ENCODE peak calls at places on chromosomes 7 and 10, in four cellular contexts. H is astrocyte of the spinal cord, U is GOT3, M is pancreas. R is an unnamed sample.

GRCh38 chr7:117083648-117084047 is 130.3 kb downstream of the ST7 start:
- DNase-seq in U (no peak), H (no peak), M (no peak), R (no peak)

GRCh38 chr7:84191842-84192241 is 2.7 kb downstream of the SEMA3A start:
- DNase-seq in M (no peak), U (no peak), H (peak), R (peak)

GRCh38 chr10:86340176-86340990 is 26.2 kb downstream of the GRID1 start:
- DNase-seq in H (no peak), U (no peak), M (peak), R (no peak)

GRCh38 chr7:148983220-148984146 is 44.8 kb downstream of the PDIA4 start:
- DNase-seq in M (peak), U (peak), H (peak), R (peak)

GRCh38 chr7:2104107-2104710 is 128.5 kb downstream of the MAD1L1 start:
- DNase-seq in U (peak), M (no peak), H (peak), R (peak)

GRCh38 chr10:34407227-34407626 is 407.9 kb downstream of the PARD3 start:
- DNase-seq in M (no peak), H (peak), U (no peak), R (peak)

GRCh38 chr10:7872041-7872442 is 53.7 kb downstream of the TAF3 start:
- DNase-seq in M (no peak), H (peak), U (no peak), R (peak)

GRCh38 chr7:137989127-137989526 is 12.8 kb downstream of the CREB3L2 start:
- DNase-seq in H (no peak), M (no peak), U (no peak), R (no peak)

GRCh38 chr10:58666024-58666423 is 153.4 kb downstream of the BICC1 start:
- DNase-seq in U (no peak), H (peak), M (no peak), R (no peak)

GRCh38 chr10:74071151-74071550 is 73.2 kb downstream of the VCL start:
- DNase-seq in M (no peak), U (no peak), H (peak), R (peak)

GRCh38 chr10:24958701-24959392 is 6.4 kb upstream of the PRTFDC1 start:
- DNase-seq in M (no peak), H (peak), U (no peak), R (peak)

GRCh38 chr10:78540355-78541076 is 506.9 kb downstream of the RPS24 start:
- DNase-seq in U (no peak), H (peak), M (no peak), R (no peak)

GRCh38 chr10:6583447-6583846 is 3.4 kb upstream of the PRKCQ start:
- DNase-seq in U (no peak), H (no peak), M (no peak), R (no peak)

GRCh38 chr7:6012355-6013104 is 3.5 kb downstream of the AIMP2 start:
- DNase-seq in U (no peak), H (no peak), M (no peak), R (peak)

GRCh38 chr7:105806592-105807266 is 69.7 kb downstream of the ATXN7L1 start:
- DNase-seq in U (no peak), H (peak), M (no peak), R (peak)

GRCh38 chr10:78028438-78029293 is 649 bp downstream of the POLR3A start:
- DNase-seq in H (peak), M (no peak), U (no peak), R (peak)

GRCh38 chr10:123027861-123028260 is 19.1 kb downstream of the ACADSB start:
- DNase-seq in M (no peak), U (no peak), H (peak), R (no peak)

GRCh38 chr7:6536899-6537298 is 14.4 kb downstream of the GRID2IP start:
- DNase-seq in U (no peak), H (no peak), M (no peak), R (no peak)

GRCh38 chr7:71752171-71752935 is 620.4 kb downstream of the GALNT17 start:
- DNase-seq in H (no peak), U (no peak), M (peak), R (no peak)

GRCh38 chr10:104328916-104329710 is 9.2 kb downstream of the ITPRIP start:
- DNase-seq in H (peak), U (peak), M (no peak), R (peak)

GRCh38 chr10:105634283-105634682 is 993.2 kb downstream of the SORCS3 start:
- DNase-seq in H (no peak), M (no peak), U (no peak), R (no peak)

GRCh38 chr7:105776068-105776790 is 100.2 kb downstream of the ATXN7L1 start:
- DNase-seq in U (peak), M (no peak), H (peak), R (peak)

GRCh38 chr7:54839538-54840213 is 80.7 kb upstream of the SEC61G start:
- DNase-seq in M (peak), U (peak), H (peak), R (peak)

GRCh38 chr7:100402241-100402640 is 26.3 kb downstream of the ZCWPW1 start:
- DNase-seq in H (no peak), M (no peak), U (no peak), R (no peak)

GRCh38 chr7:94431620-94432295 is 37.1 kb downstream of the COL1A2 start:
- DNase-seq in H (peak), U (no peak), M (no peak), R (no peak)

GRCh38 chr10:113947138-113948011 is 92.9 kb downstream of the NHLRC2 start:
- DNase-seq in U (no peak), H (peak), M (no peak), R (no peak)

GRCh38 chr10:21507066-21507669 is 18.3 kb downstream of the SKIDA1 start:
- DNase-seq in M (no peak), H (no peak), U (no peak), R (peak)

GRCh38 chr10:104925232-104925851 is 284.3 kb downstream of the SORCS3 start:
- DNase-seq in U (no peak), M (no peak), H (peak), R (no peak)

GRCh38 chr10:43407148-43407575 is 1.8 kb downstream of the HNRNPF start:
- DNase-seq in U (no peak), H (peak), M (peak), R (peak)